ENCODE peak calls at places on chromosome 9, in five cellular contexts. One of them, this sample, is unnamed.

GRCh38 chr9:130414910-130415746 is 29.6 kb upstream of the ASS1 start:
- DNase-seq in heart left ventricle: no peak
- DNase-seq in upper lobe of left lung: no peak
- DNase-seq in Peyer's patch: no peak
- DNase-seq in CD4-positive, alpha-beta memory T cell: no peak
- DNase-seq in this sample: no peak

GRCh38 chr9:113307401-113307975 is 4.3 kb upstream of the RNF183 start:
- DNase-seq in heart left ventricle: no peak
- DNase-seq in CD4-positive, alpha-beta memory T cell: no peak
- DNase-seq in upper lobe of left lung: no peak
- DNase-seq in Peyer's patch: no peak
- DNase-seq in this sample: no peak

GRCh38 chr9:91486699-91487497 is 63.3 kb upstream of the NFIL3 start:
- DNase-seq in Peyer's patch: no peak
- DNase-seq in upper lobe of left lung: no peak
- DNase-seq in CD4-positive, alpha-beta memory T cell: no peak
- DNase-seq in heart left ventricle: no peak
- DNase-seq in this sample: no peak

GRCh38 chr9:34809504-34810186 is 99.7 kb upstream of the CCL21 start:
- DNase-seq in Peyer's patch: no peak
- DNase-seq in upper lobe of left lung: no peak
- DNase-seq in CD4-positive, alpha-beta memory T cell: no peak
- DNase-seq in heart left ventricle: peak
- DNase-seq in this sample: no peak

GRCh38 chr9:124206391-124206790 is 51.4 kb upstream of the NEK6 start:
- DNase-seq in Peyer's patch: peak
- DNase-seq in upper lobe of left lung: no peak
- DNase-seq in heart left ventricle: no peak
- DNase-seq in CD4-positive, alpha-beta memory T cell: no peak
- DNase-seq in this sample: no peak

GRCh38 chr9:132589148-132590036 is 7.0 kb downstream of the BARHL1 start:
- DNase-seq in Peyer's patch: no peak
- DNase-seq in heart left ventricle: no peak
- DNase-seq in upper lobe of left lung: no peak
- DNase-seq in CD4-positive, alpha-beta memory T cell: no peak
- DNase-seq in this sample: no peak

GRCh38 chr9:124470306-124470705 is 20.1 kb downstream of the ADGRD2 start:
- DNase-seq in heart left ventricle: peak
- DNase-seq in CD4-positive, alpha-beta memory T cell: no peak
- DNase-seq in Peyer's patch: no peak
- DNase-seq in upper lobe of left lung: no peak
- DNase-seq in this sample: no peak

GRCh38 chr9:10045598-10045997 is 567.2 kb downstream of the PTPRD start:
- DNase-seq in heart left ventricle: no peak
- DNase-seq in Peyer's patch: no peak
- DNase-seq in upper lobe of left lung: no peak
- DNase-seq in CD4-positive, alpha-beta memory T cell: no peak
- DNase-seq in this sample: no peak

GRCh38 chr9:19876569-19877316 is 87.9 kb upstream of the SLC24A2 start:
- DNase-seq in CD4-positive, alpha-beta memory T cell: no peak
- DNase-seq in heart left ventricle: no peak
- DNase-seq in Peyer's patch: no peak
- DNase-seq in upper lobe of left lung: no peak
- DNase-seq in this sample: no peak

GRCh38 chr9:110807956-110808598 is 139.5 kb downstream of the MUSK start:
- DNase-seq in Peyer's patch: no peak
- DNase-seq in upper lobe of left lung: no peak
- DNase-seq in heart left ventricle: no peak
- DNase-seq in CD4-positive, alpha-beta memory T cell: no peak
- DNase-seq in this sample: no peak

GRCh38 chr9:89422151-89422918 is 75.6 kb downstream of the SEMA4D start:
- DNase-seq in Peyer's patch: no peak
- DNase-seq in CD4-positive, alpha-beta memory T cell: no peak
- DNase-seq in heart left ventricle: no peak
- DNase-seq in upper lobe of left lung: no peak
- DNase-seq in this sample: no peak

GRCh38 chr9:6805532-6805931 is 47.8 kb downstream of the KDM4C start:
- DNase-seq in CD4-positive, alpha-beta memory T cell: no peak
- DNase-seq in Peyer's patch: no peak
- DNase-seq in upper lobe of left lung: no peak
- DNase-seq in heart left ventricle: no peak
- DNase-seq in this sample: no peak

GRCh38 chr9:116647515-116647809 is 39.6 kb upstream of the TRIM32 start:
- DNase-seq in heart left ventricle: no peak
- DNase-seq in CD4-positive, alpha-beta memory T cell: no peak
- DNase-seq in Peyer's patch: no peak
- DNase-seq in upper lobe of left lung: no peak
- DNase-seq in this sample: no peak

GRCh38 chr9:27033815-27034403 is 28.4 kb upstream of the LRRC19 start:
- DNase-seq in upper lobe of left lung: peak
- DNase-seq in CD4-positive, alpha-beta memory T cell: peak
- DNase-seq in Peyer's patch: peak
- DNase-seq in heart left ventricle: no peak
- DNase-seq in this sample: peak

GRCh38 chr9:125492719-125493118 is 214.3 kb downstream of the MAPKAP1 start:
- DNase-seq in Peyer's patch: no peak
- DNase-seq in heart left ventricle: no peak
- DNase-seq in CD4-positive, alpha-beta memory T cell: no peak
- DNase-seq in upper lobe of left lung: no peak
- DNase-seq in this sample: no peak

GRCh38 chr9:128120061-128120740 is 7.3 kb downstream of the PTGES2 start:
- DNase-seq in Peyer's patch: no peak
- DNase-seq in CD4-positive, alpha-beta memory T cell: no peak
- DNase-seq in heart left ventricle: peak
- DNase-seq in upper lobe of left lung: no peak
- DNase-seq in this sample: no peak

GRCh38 chr9:70257991-70258691 is 637 bp upstream of the SMC5 start:
- DNase-seq in upper lobe of left lung: peak
- DNase-seq in Peyer's patch: peak
- DNase-seq in CD4-positive, alpha-beta memory T cell: no peak
- DNase-seq in heart left ventricle: no peak
- DNase-seq in this sample: peak

GRCh38 chr9:133726401-133727276 is 11.5 kb downstream of the SARDH start:
- DNase-seq in upper lobe of left lung: peak
- DNase-seq in CD4-positive, alpha-beta memory T cell: peak
- DNase-seq in Peyer's patch: peak
- DNase-seq in heart left ventricle: peak
- DNase-seq in this sample: no peak

GRCh38 chr9:81430727-81431126 is 258.6 kb downstream of the TLE1 start:
- DNase-seq in upper lobe of left lung: no peak
- DNase-seq in heart left ventricle: no peak
- DNase-seq in Peyer's patch: no peak
- DNase-seq in CD4-positive, alpha-beta memory T cell: no peak
- DNase-seq in this sample: no peak

GRCh38 chr9:70983723-70984280 is 137.6 kb downstream of the TRPM3 start:
- DNase-seq in CD4-positive, alpha-beta memory T cell: no peak
- DNase-seq in heart left ventricle: no peak
- DNase-seq in upper lobe of left lung: no peak
- DNase-seq in Peyer's patch: no peak
- DNase-seq in this sample: no peak

GRCh38 chr9:18466101-18466500 is 7.9 kb upstream of the ADAMTSL1 start:
- DNase-seq in CD4-positive, alpha-beta memory T cell: no peak
- DNase-seq in upper lobe of left lung: no peak
- DNase-seq in Peyer's patch: no peak
- DNase-seq in heart left ventricle: no peak
- DNase-seq in this sample: no peak

GRCh38 chr9:130942679-130943078 is 3.6 kb upstream of the FIBCD1 start:
- DNase-seq in upper lobe of left lung: no peak
- DNase-seq in Peyer's patch: no peak
- DNase-seq in CD4-positive, alpha-beta memory T cell: no peak
- DNase-seq in heart left ventricle: no peak
- DNase-seq in this sample: no peak

GRCh38 chr9:85401998-85402397 is 339.8 kb downstream of the AGTPBP1 start:
- DNase-seq in upper lobe of left lung: no peak
- DNase-seq in heart left ventricle: no peak
- DNase-seq in CD4-positive, alpha-beta memory T cell: no peak
- DNase-seq in Peyer's patch: no peak
- DNase-seq in this sample: no peak

GRCh38 chr9:93138171-93138764 is 4.2 kb upstream of the NINJ1 start:
- DNase-seq in CD4-positive, alpha-beta memory T cell: no peak
- DNase-seq in upper lobe of left lung: no peak
- DNase-seq in heart left ventricle: no peak
- DNase-seq in Peyer's patch: peak
- DNase-seq in this sample: no peak

GRCh38 chr9:114081441-114082016 is 3.4 kb upstream of the AMBP start:
- DNase-seq in Peyer's patch: no peak
- DNase-seq in upper lobe of left lung: peak
- DNase-seq in CD4-positive, alpha-beta memory T cell: no peak
- DNase-seq in heart left ventricle: no peak
- DNase-seq in this sample: no peak

GRCh38 chr9:93952784-93953491 is 2.2 kb downstream of the BARX1 start:
- DNase-seq in Peyer's patch: no peak
- DNase-seq in upper lobe of left lung: no peak
- DNase-seq in heart left ventricle: peak
- DNase-seq in CD4-positive, alpha-beta memory T cell: no peak
- DNase-seq in this sample: no peak

GRCh38 chr9:100372648-100373047 is 19.9 kb upstream of the TEX10 start:
- DNase-seq in heart left ventricle: no peak
- DNase-seq in Peyer's patch: no peak
- DNase-seq in upper lobe of left lung: no peak
- DNase-seq in CD4-positive, alpha-beta memory T cell: no peak
- DNase-seq in this sample: no peak

GRCh38 chr9:99368341-99369326 is 146.6 kb downstream of the SEC61B start:
- DNase-seq in Peyer's patch: no peak
- DNase-seq in heart left ventricle: no peak
- DNase-seq in CD4-positive, alpha-beta memory T cell: no peak
- DNase-seq in upper lobe of left lung: peak
- DNase-seq in this sample: peak

GRCh38 chr9:13450723-13451122 is 171.2 kb upstream of the MPDZ start:
- DNase-seq in upper lobe of left lung: no peak
- DNase-seq in heart left ventricle: no peak
- DNase-seq in Peyer's patch: no peak
- DNase-seq in CD4-positive, alpha-beta memory T cell: no peak
- DNase-seq in this sample: no peak

GRCh38 chr9:20611751-20612287 is 10.5 kb downstream of the MLLT3 start:
- DNase-seq in upper lobe of left lung: no peak
- DNase-seq in CD4-positive, alpha-beta memory T cell: no peak
- DNase-seq in Peyer's patch: no peak
- DNase-seq in heart left ventricle: no peak
- DNase-seq in this sample: no peak

GRCh38 chr9:15277400-15278137 is 29.4 kb downstream of the TTC39B start:
- DNase-seq in heart left ventricle: no peak
- DNase-seq in upper lobe of left lung: no peak
- DNase-seq in Peyer's patch: no peak
- DNase-seq in CD4-positive, alpha-beta memory T cell: no peak
- DNase-seq in this sample: no peak

GRCh38 chr9:135329571-135330306 is 149.8 kb upstream of the PPP1R26 start:
- DNase-seq in Peyer's patch: no peak
- DNase-seq in upper lobe of left lung: peak
- DNase-seq in CD4-positive, alpha-beta memory T cell: no peak
- DNase-seq in heart left ventricle: no peak
- DNase-seq in this sample: no peak

GRCh38 chr9:89387970-89388867 is 69.9 kb downstream of the SECISBP2 start:
- DNase-seq in Peyer's patch: no peak
- DNase-seq in upper lobe of left lung: peak
- DNase-seq in heart left ventricle: no peak
- DNase-seq in CD4-positive, alpha-beta memory T cell: no peak
- DNase-seq in this sample: no peak

GRCh38 chr9:34185778-34186551 is 7.1 kb downstream of the UBAP1 start:
- DNase-seq in Peyer's patch: no peak
- DNase-seq in CD4-positive, alpha-beta memory T cell: peak
- DNase-seq in upper lobe of left lung: peak
- DNase-seq in heart left ventricle: no peak
- DNase-seq in this sample: no peak

GRCh38 chr9:72952914-72953313 is at the start of gene ALDH1A1:
- DNase-seq in heart left ventricle: no peak
- DNase-seq in upper lobe of left lung: peak
- DNase-seq in CD4-positive, alpha-beta memory T cell: no peak
- DNase-seq in Peyer's patch: no peak
- DNase-seq in this sample: no peak
- H3K27ac ChIP-seq in heart left ventricle: peak
- H3K27ac ChIP-seq in upper lobe of left lung: peak
- H3K27ac ChIP-seq in CD4-positive, alpha-beta memory T cell: no peak
- H3K27ac ChIP-seq in Peyer's patch: no peak
- H3K27ac ChIP-seq in this sample: no peak

GRCh38 chr9:107222020-107222522 is 61.0 kb upstream of the RAD23B start:
- DNase-seq in upper lobe of left lung: no peak
- DNase-seq in heart left ventricle: no peak
- DNase-seq in CD4-positive, alpha-beta memory T cell: no peak
- DNase-seq in Peyer's patch: no peak
- DNase-seq in this sample: no peak
- H3K27ac ChIP-seq in upper lobe of left lung: no peak
- H3K27ac ChIP-seq in heart left ventricle: no peak
- H3K27ac ChIP-seq in CD4-positive, alpha-beta memory T cell: no peak
- H3K27ac ChIP-seq in Peyer's patch: no peak
- H3K27ac ChIP-seq in this sample: no peak

DNA sequence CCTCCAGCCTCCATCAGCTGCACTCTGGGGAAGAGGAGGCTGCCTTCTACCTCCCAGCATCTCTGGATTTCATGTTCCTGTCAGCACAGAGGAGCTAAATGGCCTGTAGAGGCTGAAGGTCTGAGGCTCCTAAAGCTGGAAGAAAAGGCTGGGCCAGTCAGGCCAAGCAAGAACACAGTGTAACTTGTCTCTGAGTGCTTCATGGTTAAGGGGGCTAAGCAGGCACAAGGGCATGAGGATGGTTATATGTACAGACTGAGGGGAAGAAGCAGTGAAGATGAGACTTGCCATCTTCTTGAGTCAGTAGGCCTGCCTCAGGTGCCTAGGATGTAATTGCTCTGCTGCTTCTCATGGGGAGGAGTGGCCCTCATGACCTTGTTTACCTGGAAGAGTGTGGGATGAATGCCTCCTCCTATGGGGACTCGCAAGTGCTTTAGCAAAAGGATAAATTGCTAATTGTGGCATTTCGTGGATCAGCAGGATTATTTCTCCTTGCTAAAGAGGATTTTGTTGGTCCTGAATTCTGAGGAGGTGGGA is 8.7 kb upstream of the PSMD5 start:
- DNase-seq in upper lobe of left lung: no peak
- DNase-seq in heart left ventricle: no peak
- DNase-seq in Peyer's patch: no peak
- DNase-seq in CD4-positive, alpha-beta memory T cell: no peak
- DNase-seq in this sample: no peak
- H3K27ac ChIP-seq in upper lobe of left lung: no peak
- H3K27ac ChIP-seq in heart left ventricle: no peak
- H3K27ac ChIP-seq in Peyer's patch: no peak
- H3K27ac ChIP-seq in CD4-positive, alpha-beta memory T cell: no peak
- H3K27ac ChIP-seq in this sample: no peak

GRCh38 chr9:76151267-76151666 is 243.0 kb downstream of the RFK start:
- DNase-seq in Peyer's patch: no peak
- DNase-seq in upper lobe of left lung: no peak
- DNase-seq in heart left ventricle: no peak
- DNase-seq in CD4-positive, alpha-beta memory T cell: no peak
- DNase-seq in this sample: no peak

GRCh38 chr9:76155361-76155760 is 238.9 kb downstream of the RFK start:
- DNase-seq in upper lobe of left lung: no peak
- DNase-seq in CD4-positive, alpha-beta memory T cell: no peak
- DNase-seq in Peyer's patch: no peak
- DNase-seq in heart left ventricle: no peak
- DNase-seq in this sample: no peak

GRCh38 chr9:76150016-76150415 is 244.2 kb downstream of the RFK start:
- DNase-seq in Peyer's patch: no peak
- DNase-seq in heart left ventricle: no peak
- DNase-seq in upper lobe of left lung: no peak
- DNase-seq in CD4-positive, alpha-beta memory T cell: no peak
- DNase-seq in this sample: no peak

GRCh38 chr9:76153372-76153771 is 240.9 kb downstream of the RFK start:
- DNase-seq in upper lobe of left lung: no peak
- DNase-seq in CD4-positive, alpha-beta memory T cell: no peak
- DNase-seq in heart left ventricle: no peak
- DNase-seq in Peyer's patch: no peak
- DNase-seq in this sample: no peak

GRCh38 chr9:76153902-76154629 is 240.2 kb downstream of the RFK start:
- DNase-seq in upper lobe of left lung: no peak
- DNase-seq in Peyer's patch: no peak
- DNase-seq in heart left ventricle: no peak
- DNase-seq in CD4-positive, alpha-beta memory T cell: no peak
- DNase-seq in this sample: no peak
- H3K27ac ChIP-seq in upper lobe of left lung: no peak
- H3K27ac ChIP-seq in Peyer's patch: no peak
- H3K27ac ChIP-seq in heart left ventricle: no peak
- H3K27ac ChIP-seq in CD4-positive, alpha-beta memory T cell: no peak
- H3K27ac ChIP-seq in this sample: no peak

This sample was measured in caudate nucleus.